ENCODE peak calls at places on chromosome 13, in six cellular contexts. U is activated T-cell treated with anti-CD3 and anti-CD28 coated beads for 4 hours; M is activated T-helper 1 cell treated with anti-CD3 and anti-CD28 coated beads, Interleukin-12 subunit alpha, Interleukin-12 subunit beta, Interleukin-2, Interleukin-4 antibody, amounts not matched to agents 30 ng/mL and 10 ng/mL and 1 ng/mL, durations not matched to agents 14 hours and 24 hours and 36 hours; F is choroid plexus epithelial cell; T is D341Med; L is neuronal stem cell. N is an unnamed sample.

GRCh38 chr13:105773887-105774538 is 761.4 kb downstream of the EFNB2 start:
- DNase-seq in M (no peak), F (peak), L (no peak), T (no peak), U (no peak), N (no peak)

GRCh38 chr13:59891053-59891452 is 272.7 kb downstream of the DIAPH3 start:
- DNase-seq in T (no peak), M (no peak), L (no peak), U (no peak), F (no peak), N (no peak)

GRCh38 chr13:90768116-90768515 is 579.4 kb upstream of the MIR17HG start:
- DNase-seq in M (no peak), T (no peak), U (no peak), F (no peak), L (no peak), N (no peak)

GRCh38 chr13:41064493-41064892 is 3.2 kb downstream of the WBP4 start:
- DNase-seq in L (no peak), T (no peak), F (peak), U (no peak), M (no peak), N (no peak)

GRCh38 chr13:29676535-29676934 is 81.0 kb upstream of the SLC7A1 start:
- DNase-seq in M (no peak), L (no peak), T (no peak), F (no peak), U (no peak), N (no peak)

GRCh38 chr13:32443111-32443510 is 15.2 kb upstream of the N4BP2L1 start:
- DNase-seq in U (peak), F (peak), T (no peak), L (no peak), M (no peak), N (no peak)

GRCh38 chr13:51249254-51249653 is 27.1 kb downstream of the FAM124A start:
- DNase-seq in L (no peak), U (no peak), M (no peak), T (no peak), F (no peak), N (no peak)

GRCh38 chr13:34369925-34370324 is 552.0 kb downstream of the RFC3 start:
- DNase-seq in F (no peak), M (no peak), U (no peak), T (no peak), L (no peak), N (no peak)

GRCh38 chr13:45989607-45990006 is 62.9 kb downstream of the ZC3H13 start:
- DNase-seq in F (peak), T (no peak), M (no peak), L (no peak), U (no peak), N (no peak)

GRCh38 chr13:34155931-34156607 is 338.1 kb downstream of the RFC3 start:
- DNase-seq in T (no peak), M (no peak), F (peak), U (no peak), L (no peak), N (no peak)